ENCODE peak calls at places on chromosomes 7 and 10, in eight cellular contexts. P, F, O, Z, L, K, V and N are unnamed samples.

GRCh38 chr10:126842836-126843235 is 62.4 kb upstream of the DOCK1 start:
- DNase-seq in P (no peak), F (no peak), O (no peak), Z (no peak), L (peak; percentile 65), K (no peak), V (no peak), N (no peak)

GRCh38 chr10:54402576-54402975 is 398.5 kb downstream of the PCDH15 start:
- DNase-seq in P (peak; percentile 65), F (no peak), O (peak; percentile 11), Z (peak; percentile 21), L (peak; percentile 71), K (peak; percentile 39), V (no peak), N (peak; percentile 32)

GRCh38 chr7:116584721-116585120 is 59.9 kb downstream of the CAV1 start:
- DNase-seq in P (no peak), F (no peak), O (no peak), Z (no peak), L (no peak), K (no peak), V (no peak), N (no peak)

GRCh38 chr7:66557214-66558200 is 71.2 kb upstream of the KCTD7 start:
- DNase-seq in P (peak; percentile 34), F (no peak), O (no peak), Z (peak; percentile 38), L (peak; percentile 88), K (peak; percentile 78), V (peak; percentile 99), N (peak; percentile 22)

GRCh38 chr7:71414490-71414889 is 282.5 kb downstream of the GALNT17 start:
- DNase-seq in P (no peak), F (no peak), O (no peak), Z (no peak), L (no peak), K (no peak), V (no peak), N (no peak)

GRCh38 chr10:128324058-128324457 is 197.8 kb upstream of the MKI67 start:
- DNase-seq in P (no peak), F (no peak), O (peak; percentile 18), Z (peak; percentile 11), L (peak; percentile 66), K (peak; percentile 75), V (peak; percentile 63), N (no peak)

GRCh38 chr10:58399410-58399809 is 14.2 kb downstream of the TFAM start:
- DNase-seq in P (no peak), F (no peak), O (no peak), Z (no peak), L (no peak), K (no peak), V (no peak), N (peak; percentile 43)

GRCh38 chr7:131076032-131076431 is 251.6 kb upstream of the MKLN1 start:
- DNase-seq in P (peak; percentile 48), F (no peak), O (no peak), Z (no peak), L (no peak), K (no peak), V (no peak), N (peak; percentile 75)

GRCh38 chr7:27910341-27910740 is 170.4 kb downstream of the TAX1BP1 start:
- DNase-seq in P (no peak), F (no peak), O (no peak), Z (no peak), L (peak; percentile 85), K (no peak), V (no peak), N (no peak)

GRCh38 chr7:88927-89921 is 103.1 kb upstream of the FAM20C start:
- DNase-seq in P (peak; percentile 90), F (peak; percentile 48), O (no peak), Z (no peak), L (no peak), K (peak; percentile 66), V (peak; percentile 45), N (peak; percentile 92)

GRCh38 chr10:86082556-86082955 is 284.0 kb downstream of the GRID1 start:
- DNase-seq in P (no peak), F (no peak), O (no peak), Z (no peak), L (no peak), K (no peak), V (no peak), N (no peak)

DNA sequence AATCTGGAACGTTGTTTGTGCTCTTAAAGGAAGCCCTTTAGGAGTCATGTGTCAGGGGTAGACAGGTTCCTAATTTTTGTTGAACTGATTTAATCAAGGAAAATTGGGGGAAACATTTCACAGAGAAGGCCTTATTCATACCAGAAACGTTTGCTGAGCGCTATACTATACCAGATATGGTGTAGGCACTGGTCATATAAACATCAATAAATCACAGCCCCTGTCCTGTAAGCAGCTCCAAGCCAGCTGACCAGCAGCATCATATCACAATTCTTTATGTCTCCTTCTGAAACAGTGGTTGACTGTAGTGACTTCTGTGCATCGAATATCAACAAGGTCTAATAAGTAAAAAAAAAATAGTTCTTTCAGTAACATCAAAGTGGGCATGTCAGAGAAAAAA is 1.1 kb downstream of the TMEM178B start:
- DNase-seq in P (no peak), F (no peak), O (no peak), Z (peak; percentile 10), L (no peak), K (no peak), V (no peak), N (no peak)
- TF ChIP-seq EZH2 in P (peak; percentile 8), F (no peak), O (no peak), Z (no peak), L (no peak), K (no peak), V (no peak), N (no peak)

GRCh38 chr10:117462424-117462792 is 80.1 kb upstream of the EMX2 start:
- DNase-seq in P (no peak), F (no peak), O (no peak), Z (no peak), L (peak; percentile 69), K (peak; percentile 35), V (peak; percentile 65), N (no peak)
- TF ChIP-seq CTCF in P (peak; percentile 14), F (peak; percentile 29), O (peak; percentile 53), Z (no peak), L (peak; percentile 74), K (peak; percentile 22), V (peak; percentile 52), N (peak; percentile 33)

GRCh38 chr7:122515404-122515803 is 183.5 kb downstream of the RNF133 start:
- DNase-seq in P (no peak), F (no peak), O (peak; percentile 72), Z (peak; percentile 61), L (no peak), K (peak; percentile 27), V (no peak), N (no peak)

GRCh38 chr7:122507591-122507990 is 191.3 kb downstream of the RNF133 start:
- DNase-seq in P (no peak), F (no peak), O (no peak), Z (no peak), L (no peak), K (no peak), V (no peak), N (no peak)

DNA sequence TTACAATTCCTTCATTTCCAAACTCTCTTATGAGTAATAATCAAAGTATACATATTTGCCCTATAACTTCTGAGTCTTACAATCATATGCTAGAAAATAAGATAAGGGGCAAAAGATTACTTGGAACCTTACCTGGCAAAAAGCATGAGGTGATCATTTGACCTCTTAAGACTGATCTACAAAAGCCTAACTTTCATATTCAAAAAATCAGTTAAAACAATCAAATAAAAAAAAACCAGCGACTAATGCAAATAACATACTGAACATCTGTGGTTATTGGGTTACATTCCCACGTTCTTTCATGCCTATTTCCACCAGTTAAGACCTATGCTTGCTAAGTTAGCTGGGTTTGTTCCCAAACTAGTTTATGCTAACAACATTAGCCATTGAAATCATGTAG is 187.6 kb downstream of the RNF133 start:
- DNase-seq in P (no peak), F (no peak), O (no peak), Z (no peak), L (no peak), K (no peak), V (no peak), N (no peak)
- H2AFZ ChIP-seq in P (no peak overlapping the region), F (no peak overlapping the region), O (no peak overlapping the region), Z (no peak overlapping the region), L (no peak overlapping the region), K (no peak overlapping the region), V (no peak overlapping the region), N (no peak overlapping the region)

GRCh38 chr10:114044251-114045070 is 795 bp downstream of the ADRB1 start:
- DNase-seq in P (no peak), F (no peak), O (no peak), Z (no peak), L (peak; percentile 54), K (peak; percentile 11), V (peak; percentile 72), N (no peak)
- TF ChIP-seq EZH2 in P (peak; percentile 96), F (peak; percentile 96), O (no peak), Z (no peak), L (peak; percentile 82), K (no peak), V (peak; percentile 92), N (peak; percentile 89)

GRCh38 chr7:121079425-121080169 is 91.1 kb downstream of the CPED1 start:
- DNase-seq in P (peak; percentile 63), F (no peak), O (peak; percentile 32), Z (no peak), L (no peak), K (peak; percentile 37), V (no peak), N (no peak)
- TF ChIP-seq CTCF in P (no peak), F (no peak), O (no peak), Z (peak; percentile 19), L (no peak), K (peak; percentile 28), V (no peak), N (peak; percentile 7)

GRCh38 chr10:129953541-129954031 is 10.5 kb downstream of the EBF3 start:
- DNase-seq in P (no peak), F (no peak), O (no peak), Z (no peak), L (no peak), K (no peak), V (no peak), N (no peak)
- H2AFZ ChIP-seq in P (no peak overlapping the region), F (no peak overlapping the region), O (no peak overlapping the region), Z (no peak overlapping the region), L (no peak overlapping the region), K (no peak overlapping the region), V (no peak overlapping the region), N (no peak overlapping the region)

GRCh38 chr10:14618669-14619068 is 156.0 kb downstream of the FAM107B start:
- DNase-seq in P (no peak), F (no peak), O (no peak), Z (no peak), L (no peak), K (no peak), V (no peak), N (no peak)
- TF ChIP-seq EZH2 in P (no peak), F (no peak), O (no peak), Z (no peak), L (no peak), K (no peak), V (no peak), N (no peak)

DNA sequence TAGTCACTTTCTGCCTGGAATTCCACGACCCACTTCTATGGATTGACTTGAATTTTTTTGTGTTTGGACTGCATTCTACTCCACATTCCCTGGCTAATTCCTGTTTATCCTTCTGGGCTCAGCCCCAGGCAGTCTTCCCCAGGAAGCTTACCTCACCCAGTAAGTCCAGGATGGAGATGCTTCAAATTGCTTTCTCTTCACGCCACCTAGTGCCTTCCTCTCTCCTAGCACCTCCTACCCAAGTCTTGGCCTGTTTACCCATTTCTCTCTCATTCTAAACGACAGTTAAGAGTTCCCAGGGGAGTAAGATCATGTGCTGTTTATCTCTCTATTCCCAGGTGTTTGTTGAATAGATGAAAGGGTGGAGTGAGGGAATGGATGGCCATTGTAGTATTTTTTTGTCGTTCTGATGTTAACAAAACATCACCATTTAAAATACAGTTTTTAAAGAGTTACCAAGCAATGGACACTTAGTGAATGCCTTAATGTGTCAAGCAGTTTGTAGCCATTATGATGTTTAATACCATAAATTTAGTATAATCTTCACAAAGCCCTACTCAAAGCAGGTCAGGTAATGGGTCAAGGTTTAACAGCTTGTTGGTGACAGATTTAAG is 45.5 kb upstream of the TARP start:
- DNase-seq in P (peak; percentile 73), F (peak; percentile 17), O (peak; percentile 23), Z (peak; percentile 61), L (peak; percentile 94), K (peak; percentile 76), V (no peak), N (peak; percentile 52)
- TF ChIP-seq CTCF in P (peak; percentile 71), F (peak; percentile 75), O (peak; percentile 57), Z (peak; percentile 79), L (peak; percentile 92), K (peak; percentile 61), V (peak; percentile 81), N (peak; percentile 54)